ENCODE peak calls at places on chromosomes 5 and 9, in five cellular contexts. One of them, this sample, is unnamed. For H3K4me1, the result is how much of the 10 kb centered on the place peaks cover.

GRCh38 chr9:131290039-131290766 is 680 bp downstream of the PLPP7 start:
- DNase-seq in A549: no peak
- DNase-seq in effector memory CD4-positive, alpha-beta T cell: no peak
- DNase-seq in GM23248: no peak
- DNase-seq in SJCRH30: peak
- DNase-seq in this sample: no peak

GRCh38 chr5:158992104-158992740 is 107.5 kb downstream of the EBF1 start:
- DNase-seq in A549: no peak
- DNase-seq in effector memory CD4-positive, alpha-beta T cell: no peak
- DNase-seq in GM23248: peak
- DNase-seq in SJCRH30: no peak
- DNase-seq in this sample: peak

GRCh38 chr5:102767864-102768263 is 12.8 kb downstream of the PAM start:
- DNase-seq in A549: no peak
- DNase-seq in effector memory CD4-positive, alpha-beta T cell: no peak
- DNase-seq in GM23248: no peak
- DNase-seq in SJCRH30: no peak
- DNase-seq in this sample: no peak

GRCh38 chr9:13847270-13847669 is 466.7 kb downstream of the NFIB start:
- DNase-seq in A549: no peak
- DNase-seq in effector memory CD4-positive, alpha-beta T cell: no peak
- DNase-seq in GM23248: peak
- DNase-seq in SJCRH30: no peak
- DNase-seq in this sample: no peak

GRCh38 chr9:125998837-125999503 is 251.8 kb downstream of the PBX3 start:
- DNase-seq in A549: no peak
- DNase-seq in effector memory CD4-positive, alpha-beta T cell: no peak
- DNase-seq in GM23248: no peak
- DNase-seq in SJCRH30: no peak
- DNase-seq in this sample: no peak

GRCh38 chr9:38251461-38251860 is 141.0 kb upstream of the ALDH1B1 start:
- DNase-seq in A549: no peak
- DNase-seq in effector memory CD4-positive, alpha-beta T cell: no peak
- DNase-seq in GM23248: no peak
- DNase-seq in SJCRH30: no peak
- DNase-seq in this sample: no peak

GRCh38 chr5:128227984-128228383 is 144.4 kb downstream of the SLC12A2 start:
- DNase-seq in A549: no peak
- DNase-seq in effector memory CD4-positive, alpha-beta T cell: no peak
- DNase-seq in GM23248: peak
- DNase-seq in SJCRH30: peak
- DNase-seq in this sample: peak

GRCh38 chr9:70415476-70415875 is 1.0 kb upstream of the KLF9 start:
- DNase-seq in A549: no peak
- DNase-seq in effector memory CD4-positive, alpha-beta T cell: no peak
- DNase-seq in GM23248: no peak
- DNase-seq in SJCRH30: no peak
- DNase-seq in this sample: no peak

GRCh38 chr5:58872670-58873273 is 289.9 kb downstream of the RAB3C start:
- DNase-seq in A549: no peak
- DNase-seq in effector memory CD4-positive, alpha-beta T cell: no peak
- DNase-seq in GM23248: no peak
- DNase-seq in SJCRH30: peak
- DNase-seq in this sample: no peak

GRCh38 chr5:144141581-144141980 is 28.9 kb downstream of the YIPF5 start:
- DNase-seq in A549: no peak
- DNase-seq in effector memory CD4-positive, alpha-beta T cell: no peak
- DNase-seq in GM23248: peak
- DNase-seq in SJCRH30: no peak
- DNase-seq in this sample: peak

GRCh38 chr5:73515232-73515631 is 17.0 kb downstream of the BTF3 start:
- DNase-seq in A549: no peak
- DNase-seq in effector memory CD4-positive, alpha-beta T cell: no peak
- DNase-seq in GM23248: no peak
- DNase-seq in SJCRH30: no peak
- DNase-seq in this sample: no peak

GRCh38 chr9:35689601-35690446 is at the start of gene TPM2:
- DNase-seq in A549: peak
- DNase-seq in effector memory CD4-positive, alpha-beta T cell: no peak
- DNase-seq in GM23248: peak
- DNase-seq in SJCRH30: peak
- DNase-seq in this sample: peak

GRCh38 chr5:66828551-66829421 is 232.6 kb downstream of the MAST4 start:
- DNase-seq in A549: no peak
- DNase-seq in effector memory CD4-positive, alpha-beta T cell: peak
- DNase-seq in GM23248: peak
- DNase-seq in SJCRH30: peak
- DNase-seq in this sample: peak

GRCh38 chr5:83831834-83832233 is 111.2 kb upstream of the HAPLN1 start:
- DNase-seq in A549: no peak
- DNase-seq in effector memory CD4-positive, alpha-beta T cell: no peak
- DNase-seq in GM23248: no peak
- DNase-seq in SJCRH30: no peak
- DNase-seq in this sample: no peak

GRCh38 chr5:141430332-141431113 is at the start of gene PCDHGA12:
- DNase-seq in A549: peak
- DNase-seq in effector memory CD4-positive, alpha-beta T cell: no peak
- DNase-seq in GM23248: peak
- DNase-seq in SJCRH30: no peak
- DNase-seq in this sample: peak
- H3K4me3 ChIP-seq in A549: no peak
- H3K4me3 ChIP-seq in effector memory CD4-positive, alpha-beta T cell: no peak
- H3K4me3 ChIP-seq in GM23248: peak
- H3K4me3 ChIP-seq in SJCRH30: no peak
- H3K4me3 ChIP-seq in this sample: peak

GRCh38 chr9:23524607-23525155 is 301.4 kb downstream of the ELAVL2 start:
- DNase-seq in A549: no peak
- DNase-seq in effector memory CD4-positive, alpha-beta T cell: no peak
- DNase-seq in GM23248: no peak
- DNase-seq in SJCRH30: no peak
- DNase-seq in this sample: no peak
- H3K4me1 ChIP-seq in A549: under half
- H3K4me1 ChIP-seq in effector memory CD4-positive, alpha-beta T cell: under half
- H3K4me1 ChIP-seq in GM23248: under half
- H3K4me1 ChIP-seq in SJCRH30: under half
- H3K4me1 ChIP-seq in this sample: under half

GRCh38 chr9:88993327-88993726 is 2.1 kb downstream of the S1PR3 start:
- DNase-seq in A549: no peak
- DNase-seq in effector memory CD4-positive, alpha-beta T cell: no peak
- DNase-seq in GM23248: no peak
- DNase-seq in SJCRH30: no peak
- DNase-seq in this sample: peak
- H3K4me3 ChIP-seq in A549: peak
- H3K4me3 ChIP-seq in effector memory CD4-positive, alpha-beta T cell: no peak
- H3K4me3 ChIP-seq in GM23248: peak
- H3K4me3 ChIP-seq in SJCRH30: no peak
- H3K4me3 ChIP-seq in this sample: peak

GRCh38 chr5:140591747-140592372 is 27.2 kb downstream of the SLC35A4 start:
- DNase-seq in A549: no peak
- DNase-seq in effector memory CD4-positive, alpha-beta T cell: no peak
- DNase-seq in GM23248: peak
- DNase-seq in SJCRH30: no peak
- DNase-seq in this sample: peak
- H3K4me1 ChIP-seq in A549: under half
- H3K4me1 ChIP-seq in effector memory CD4-positive, alpha-beta T cell: under half
- H3K4me1 ChIP-seq in GM23248: under half
- H3K4me1 ChIP-seq in SJCRH30: under half
- H3K4me1 ChIP-seq in this sample: under half

GRCh38 chr5:154473581-154474266 is 4.3 kb downstream of the HAND1 start:
- DNase-seq in A549: no peak
- DNase-seq in effector memory CD4-positive, alpha-beta T cell: no peak
- DNase-seq in GM23248: no peak
- DNase-seq in SJCRH30: no peak
- DNase-seq in this sample: no peak

GRCh38 chr5:154475613-154476342 is 2.2 kb downstream of the HAND1 start:
- DNase-seq in A549: no peak
- DNase-seq in effector memory CD4-positive, alpha-beta T cell: no peak
- DNase-seq in GM23248: no peak
- DNase-seq in SJCRH30: no peak
- DNase-seq in this sample: no peak

GRCh38 chr5:154476343-154477213 is 1.4 kb downstream of the HAND1 start:
- DNase-seq in A549: no peak
- DNase-seq in effector memory CD4-positive, alpha-beta T cell: no peak
- DNase-seq in GM23248: no peak
- DNase-seq in SJCRH30: no peak
- DNase-seq in this sample: no peak

GRCh38 chr5:154474267-154474956 is 3.6 kb downstream of the HAND1 start:
- DNase-seq in A549: no peak
- DNase-seq in effector memory CD4-positive, alpha-beta T cell: no peak
- DNase-seq in GM23248: no peak
- DNase-seq in SJCRH30: no peak
- DNase-seq in this sample: no peak

GRCh38 chr5:154474957-154475334 is 3.1 kb downstream of the HAND1 start:
- DNase-seq in A549: no peak
- DNase-seq in effector memory CD4-positive, alpha-beta T cell: no peak
- DNase-seq in GM23248: no peak
- DNase-seq in SJCRH30: no peak
- DNase-seq in this sample: no peak
- H3K4me3 ChIP-seq in A549: no peak
- H3K4me3 ChIP-seq in effector memory CD4-positive, alpha-beta T cell: no peak
- H3K4me3 ChIP-seq in GM23248: no peak
- H3K4me3 ChIP-seq in SJCRH30: no peak
- H3K4me3 ChIP-seq in this sample: no peak

GRCh38 chr5:132467292-132467984 is 23.1 kb downstream of the IRF1 start:
- DNase-seq in A549: no peak
- DNase-seq in effector memory CD4-positive, alpha-beta T cell: no peak
- DNase-seq in GM23248: no peak
- DNase-seq in SJCRH30: no peak
- DNase-seq in this sample: no peak

GRCh38 chr5:132468665-132469379 is 21.8 kb downstream of the IRF1 start:
- DNase-seq in A549: no peak
- DNase-seq in effector memory CD4-positive, alpha-beta T cell: no peak
- DNase-seq in GM23248: no peak
- DNase-seq in SJCRH30: no peak
- DNase-seq in this sample: no peak

GRCh38 chr5:132471006-132471907 is 19.3 kb downstream of the IRF1 start:
- DNase-seq in A549: no peak
- DNase-seq in effector memory CD4-positive, alpha-beta T cell: no peak
- DNase-seq in GM23248: no peak
- DNase-seq in SJCRH30: no peak
- DNase-seq in this sample: no peak

GRCh38 chr5:132470596-132470995 is 20.0 kb downstream of the IRF1 start:
- DNase-seq in A549: no peak
- DNase-seq in effector memory CD4-positive, alpha-beta T cell: no peak
- DNase-seq in GM23248: no peak
- DNase-seq in SJCRH30: no peak
- DNase-seq in this sample: no peak

GRCh38 chr5:132469380-132470372 is 20.9 kb downstream of the IRF1 start:
- DNase-seq in A549: no peak
- DNase-seq in effector memory CD4-positive, alpha-beta T cell: no peak
- DNase-seq in GM23248: no peak
- DNase-seq in SJCRH30: peak
- DNase-seq in this sample: peak
- H3K4me1 ChIP-seq in A549: under half
- H3K4me1 ChIP-seq in effector memory CD4-positive, alpha-beta T cell: half or more
- H3K4me1 ChIP-seq in GM23248: under half
- H3K4me1 ChIP-seq in SJCRH30: half or more
- H3K4me1 ChIP-seq in this sample: under half